ENCODE peak calls at places on chromosomes 2 and 18, in five cellular contexts. P, Q, N, H and S are unnamed samples.

GRCh38 chr18:14189858-14190257 is 57.6 kb upstream of the ZNF519 start:
- DNase-seq in H (no peak), Q (no peak), P (no peak), N (no peak), S (no peak)

GRCh38 chr2:33131108-33131507 is 184.4 kb downstream of the LTBP1 start:
- DNase-seq in P (no peak), N (no peak), Q (no peak), H (no peak), S (no peak)

GRCh38 chr2:148058641-148059040 is 37.8 kb downstream of the MBD5 start:
- DNase-seq in H (no peak), P (no peak), N (no peak), Q (no peak), S (no peak)

GRCh38 chr2:43070039-43070438 is 156.4 kb downstream of the ZFP36L2 start:
- DNase-seq in P (no peak), Q (no peak), H (no peak), N (no peak), S (no peak)

GRCh38 chr2:161625314-161625919 is 1.2 kb downstream of the SLC4A10 start:
- DNase-seq in Q (no peak), H (no peak), N (peak), P (no peak), S (no peak)

GRCh38 chr2:237591379-237591881 is 896 bp upstream of the RAB17 start:
- DNase-seq in P (no peak), Q (no peak), N (no peak), H (no peak), S (no peak)

GRCh38 chr2:26770986-26771586 is 7.0 kb downstream of the SLC35F6 start:
- DNase-seq in N (no peak), P (no peak), Q (no peak), H (no peak), S (no peak)

GRCh38 chr2:29182920-29183319 is 67.7 kb downstream of the CLIP4 start:
- DNase-seq in Q (no peak), N (no peak), P (no peak), H (no peak), S (no peak)

GRCh38 chr2:128986026-128986720 is 667.5 kb upstream of the HS6ST1 start:
- DNase-seq in N (no peak), P (no peak), H (no peak), Q (no peak), S (no peak)

GRCh38 chr2:131445896-131446295 is 30.0 kb upstream of the TUBA3D start:
- DNase-seq in H (no peak), N (no peak), P (no peak), Q (no peak), S (no peak)

GRCh38 chr2:72103690-72104089 is 44.0 kb downstream of the CYP26B1 start:
- DNase-seq in H (no peak), Q (no peak), N (no peak), P (no peak), S (no peak)